ENCODE peak calls at places on chromosomes 6 and 20, in nine cellular contexts. L is ovary, F is adrenal gland, H is uterus, J is GM12891, W is body of pancreas, N is A549, T is testis, I is tibial nerve. X is an unnamed sample.

GRCh38 chr20:37914672-37915433 is 11.9 kb downstream of the VSTM2L start:
- DNase-seq in L (no peak), F (no peak), H (no peak), J (no peak), W (no peak), N (no peak), T (peak; percentile 76), I (no peak), X (no peak)

GRCh38 chr6:25229671-25230321 is 49.4 kb upstream of the CARMIL1 start:
- DNase-seq in L (no peak), F (no peak), H (no peak), J (no peak), W (no peak), N (no peak), T (no peak), I (no peak), X (no peak)

GRCh38 chr20:23100021-23100753 is 14.1 kb upstream of the CD93 start:
- DNase-seq in L (no peak), F (no peak), H (no peak), J (no peak), W (no peak), N (no peak), T (peak; percentile 37), I (no peak), X (no peak)

GRCh38 chr6:10587694-10588392 is 66.7 kb downstream of the GCNT2 start:
- DNase-seq in L (no peak), F (no peak), H (no peak), J (no peak), W (no peak), N (no peak), T (no peak), I (no peak), X (no peak)

GRCh38 chr20:60095456-60095855 is 137.2 kb downstream of the CDH26 start:
- DNase-seq in L (no peak), F (no peak), H (no peak), J (no peak), W (no peak), N (no peak), T (no peak), I (peak; percentile 31), X (no peak)

GRCh38 chr6:17679726-17680125 is 27.0 kb downstream of the NUP153 start:
- DNase-seq in L (no peak), F (no peak), H (no peak), J (no peak), W (peak; percentile 12), N (no peak), T (no peak), I (no peak), X (no peak)

GRCh38 chr20:43762911-43763310 is 36.1 kb upstream of the GTSF1L start:
- DNase-seq in L (no peak), F (no peak), H (no peak), J (no peak), W (no peak), N (no peak), T (no peak), I (no peak), X (no peak)

GRCh38 chr6:108727966-108728730 is 120.1 kb upstream of the ARMC2 start:
- DNase-seq in L (no peak), F (no peak), H (no peak), J (no peak), W (no peak), N (no peak), T (no peak), I (no peak), X (no peak)

GRCh38 chr20:57760698-57761412 is 51.0 kb upstream of the PMEPA1 start:
- DNase-seq in L (no peak), F (no peak), H (no peak), J (no peak), W (no peak), N (no peak), T (no peak), I (no peak), X (no peak)

GRCh38 chr6:142356271-142356938 is 54.6 kb downstream of the ADGRG6 start:
- DNase-seq in L (no peak), F (no peak), H (no peak), J (no peak), W (no peak), N (no peak), T (no peak), I (no peak), X (no peak)

GRCh38 chr6:41641352-41641925 is 3.2 kb downstream of the MDFI start:
- DNase-seq in L (no peak), F (no peak), H (no peak), J (no peak), W (no peak), N (no peak), T (no peak), I (no peak), X (no peak)

GRCh38 chr20:47668313-47669156 is 116.7 kb downstream of the SULF2 start:
- DNase-seq in L (no peak), F (peak; percentile 46), H (no peak), J (no peak), W (no peak), N (no peak), T (no peak), I (no peak), X (no peak)

GRCh38 chr6:98944598-98945011 is 3.1 kb downstream of the FBXL4 start:
- DNase-seq in L (no peak), F (no peak), H (no peak), J (no peak), W (no peak), N (no peak), T (peak; percentile 16), I (no peak), X (peak; percentile 3)

GRCh38 chr6:31154436-31154835 is 3.2 kb downstream of the CCHCR1 start:
- DNase-seq in L (no peak), F (no peak), H (no peak), J (no peak), W (no peak), N (no peak), T (no peak), I (no peak), X (no peak)

DNA sequence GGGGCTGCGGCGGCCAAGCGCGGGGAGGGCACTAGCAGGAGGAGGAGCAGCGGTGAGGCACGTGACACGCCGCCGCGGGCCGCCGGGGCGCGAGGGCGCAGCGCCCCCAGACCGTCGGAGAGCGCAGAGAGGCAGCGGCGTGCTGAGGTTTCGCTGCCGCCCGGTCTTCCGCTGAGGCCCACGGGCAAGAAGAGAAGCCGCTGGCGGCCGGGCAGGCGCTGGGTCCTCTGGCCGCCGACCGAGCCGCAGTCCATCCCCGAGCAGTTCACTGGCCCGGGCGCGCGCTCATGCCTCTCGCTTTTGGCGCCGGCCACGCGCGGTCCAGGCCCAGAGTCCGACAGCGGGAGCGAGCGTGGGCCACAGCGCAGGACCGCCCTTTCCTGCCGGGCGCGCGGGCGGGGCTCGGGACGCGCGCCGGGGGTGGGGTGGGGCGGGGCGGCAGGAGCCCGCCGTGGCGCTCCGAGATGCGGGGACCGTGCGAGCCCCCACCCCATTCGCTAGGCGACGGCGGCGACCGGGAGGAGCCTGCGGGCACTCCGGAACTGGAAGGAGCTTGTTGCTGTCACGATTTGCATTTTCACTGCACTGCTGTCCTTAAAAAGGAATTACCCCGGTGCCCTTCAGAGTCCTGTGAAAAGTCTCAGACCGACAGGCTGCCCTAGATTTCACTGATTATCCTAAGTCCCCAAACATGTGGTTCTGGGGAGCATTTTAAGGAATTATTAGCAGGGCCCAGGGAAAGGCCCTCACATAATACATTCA is at the start of gene MCUR1:
- DNase-seq in L (peak; percentile 84), F (peak; percentile 89), H (peak; percentile 79), J (peak; percentile 80), W (peak; percentile 91), N (peak; percentile 60), T (peak; percentile 92), I (peak; percentile 74), X (peak; percentile 91)
- TF ChIP-seq POLR2A in L (peak; percentile 71), F (peak; percentile 81), H (peak; percentile 48), J (peak; percentile 79), W (peak; percentile 88), N (peak; percentile 80), T (no peak), I (peak; percentile 60), X (peak; percentile 79)

GRCh38 chr20:45470262-45470931 is 844 bp downstream of the WFDC2 start:
- DNase-seq in L (peak; percentile 39), F (no peak), H (no peak), J (no peak), W (peak; percentile 56), N (no peak), T (peak; percentile 62), I (no peak), X (no peak)
- TF ChIP-seq POLR2A in L (no peak), F (no peak), H (no peak), J (no peak), W (peak; percentile 34), N (no peak), T (no peak), I (no peak), X (no peak)

GRCh38 chr6:27248783-27249182 is 1.3 kb downstream of the PRSS16 start:
- DNase-seq in L (no peak), F (no peak), H (no peak), J (no peak), W (no peak), N (no peak), T (no peak), I (no peak), X (no peak)

GRCh38 chr6:27254566-27254965 is 7.1 kb downstream of the PRSS16 start:
- DNase-seq in L (no peak), F (no peak), H (no peak), J (no peak), W (peak; percentile 28), N (no peak), T (no peak), I (no peak), X (no peak)

GRCh38 chr6:27250955-27251671 is 3.6 kb downstream of the PRSS16 start:
- DNase-seq in L (peak; percentile 65), F (peak; percentile 72), H (peak; percentile 27), J (peak; percentile 54), W (peak; percentile 97), N (peak; percentile 88), T (peak; percentile 93), I (no peak), X (peak; percentile 21)

GRCh38 chr6:27250277-27250954 is 2.9 kb downstream of the PRSS16 start:
- DNase-seq in L (no peak), F (no peak), H (no peak), J (no peak), W (peak; percentile 22), N (no peak), T (no peak), I (no peak), X (no peak)

DNA sequence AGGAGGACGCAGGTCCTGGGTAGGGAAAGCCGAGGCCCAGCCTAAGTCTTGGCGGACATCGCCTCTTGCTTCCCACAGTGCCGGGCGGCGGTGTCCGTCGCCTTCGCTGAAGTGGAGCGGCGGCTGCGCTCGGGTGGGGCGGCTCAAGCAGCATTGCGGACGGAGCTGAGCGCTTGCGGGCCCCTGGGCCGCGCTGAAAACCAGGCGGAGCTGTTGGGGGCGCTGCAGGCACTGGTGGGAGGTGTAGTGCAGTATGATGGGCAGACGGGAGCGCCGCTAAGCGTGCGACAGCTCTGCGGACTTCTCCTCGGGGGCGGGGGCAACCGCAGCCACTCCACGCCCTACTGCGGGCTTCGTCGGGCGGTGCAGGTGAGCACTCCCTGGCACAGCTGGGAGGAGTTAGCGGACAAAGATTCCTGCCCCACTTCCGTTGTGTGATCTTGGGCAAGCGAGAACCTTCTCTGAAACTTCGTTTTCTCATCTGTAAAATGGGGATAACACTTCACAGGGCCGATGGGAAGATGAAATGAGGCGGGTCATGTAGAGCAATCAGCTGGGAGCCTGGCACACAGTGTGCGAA is 4.3 kb downstream of the PRSS16 start:
- DNase-seq in L (peak; percentile 52), F (peak; percentile 62), H (no peak), J (peak; percentile 56), W (peak; percentile 95), N (peak; percentile 85), T (peak; percentile 89), I (no peak), X (peak; percentile 46)
- TF ChIP-seq POLR2A in L (no peak), F (no peak), H (no peak), J (no peak), W (peak; percentile 87), N (peak; percentile 49), T (no peak), I (no peak), X (no peak)

GRCh38 chr20:4973330-4974097 is 27.8 kb downstream of the SLC23A2 start:
- DNase-seq in L (peak; percentile 77), F (peak; percentile 95), H (peak; percentile 48), J (peak; percentile 30), W (peak; percentile 43), N (peak; percentile 51), T (peak; percentile 81), I (peak; percentile 41), X (peak; percentile 9)
- TF ChIP-seq POLR2A in L (no peak), F (no peak), H (no peak), J (peak; percentile 25), W (no peak), N (no peak), T (no peak), I (no peak), X (no peak)